ENCODE peak calls at places on chromosomes 6 and 20, in eight cellular contexts. I is heart right ventricle; L is cardiac muscle cell; R is stimulated activated CD4-positive, alpha-beta T cell treated with anti-CD3 and anti-CD28 coated beads, Interleukin-1b, Interleukin-23, amount 100 ng/mL, for 1 hour; G is Caco-2; A is fibroblast of lung; Q is 8988T; J is stimulated activated CD8-positive, alpha-beta memory T cell treated with anti-CD3 and anti-CD28 coated beads, Interleukin-7, amount 100 ng/mL, for 1 hour. U is an unnamed sample.

GRCh38 chr6:11083491-11083890 is 10.1 kb upstream of the SMIM13 start:
- DNase-seq in R (no peak), L (no peak), A (peak), I (no peak), G (no peak), J (no peak), Q (no peak), U (no peak)

GRCh38 chr20:23269954-23270353 is 80.6 kb upstream of the NXT1 start:
- DNase-seq in G (no peak), R (no peak), L (no peak), J (no peak), I (no peak), Q (no peak), A (no peak), U (no peak)

GRCh38 chr6:158758464-158758863 is 60.7 kb downstream of the EZR start:
- DNase-seq in L (peak), I (no peak), R (no peak), J (no peak), G (no peak), Q (no peak), A (peak), U (peak)

GRCh38 chr6:107402533-107402932 is 56.8 kb downstream of the PDSS2 start:
- DNase-seq in Q (no peak), J (no peak), G (no peak), A (no peak), L (no peak), I (no peak), R (no peak), U (no peak)

GRCh38 chr6:52162940-52163908 is 23.0 kb upstream of the IL17A start:
- DNase-seq in R (no peak), Q (no peak), L (no peak), G (no peak), I (no peak), J (no peak), A (peak), U (no peak)

GRCh38 chr6:43733471-43734293 is 36.3 kb upstream of the VEGFA start:
- DNase-seq in L (no peak), A (no peak), I (no peak), J (no peak), R (no peak), G (no peak), Q (no peak), U (no peak)

GRCh38 chr6:12931639-12932038 is 215.1 kb downstream of the PHACTR1 start:
- DNase-seq in R (no peak), Q (no peak), J (no peak), G (no peak), L (no peak), A (no peak), I (no peak), U (no peak)

GRCh38 chr6:27839303-27840081 is 72.7 kb downstream of the OR2B2 start:
- DNase-seq in L (peak), I (peak), A (peak), J (no peak), Q (no peak), G (no peak), R (no peak), U (no peak)

GRCh38 chr6:37130704-37131103 is 39.2 kb upstream of the PIM1 start:
- DNase-seq in G (no peak), J (no peak), I (peak), L (no peak), Q (no peak), A (peak), R (no peak), U (no peak)

GRCh38 chr6:144343736-144344428 is 58.7 kb downstream of the UTRN start:
- DNase-seq in L (no peak), A (no peak), Q (no peak), G (no peak), J (no peak), I (peak), R (no peak), U (no peak)

GRCh38 chr20:17281478-17281877 is 54.6 kb downstream of the PCSK2 start:
- DNase-seq in G (peak), L (peak), R (no peak), Q (no peak), J (no peak), A (no peak), I (no peak), U (no peak)

GRCh38 chr6:1290805-1291204 is 21.1 kb upstream of the FOXQ1 start:
- DNase-seq in A (no peak), L (no peak), G (no peak), R (no peak), J (no peak), I (no peak), Q (no peak), U (no peak)

GRCh38 chr6:18147160-18147559 is 7.7 kb downstream of the TPMT start:
- DNase-seq in J (no peak), A (no peak), I (no peak), G (no peak), R (no peak), L (no peak), Q (no peak), U (no peak)

GRCh38 chr20:38305541-38305940 is 1.6 kb downstream of the BPI start:
- DNase-seq in J (no peak), I (no peak), L (no peak), Q (no peak), R (no peak), G (no peak), A (no peak), U (no peak)

GRCh38 chr6:19399406-19399805 is 437.8 kb upstream of the ID4 start:
- DNase-seq in A (peak), R (no peak), I (no peak), L (no peak), Q (no peak), G (no peak), J (no peak), U (no peak)

GRCh38 chr6:149201068-149201655 is 116.3 kb upstream of the TAB2 start:
- DNase-seq in G (no peak), Q (no peak), I (no peak), R (no peak), L (no peak), J (no peak), A (no peak), U (no peak)

GRCh38 chr6:105492706-105493673 is 90.1 kb upstream of the PREP start:
- DNase-seq in G (no peak), A (no peak), J (no peak), R (no peak), Q (no peak), I (no peak), L (no peak), U (no peak)

GRCh38 chr6:27332692-27333641 is 20.9 kb upstream of the POM121L2 start:
- DNase-seq in G (peak), R (no peak), A (peak), Q (no peak), J (no peak), I (no peak), L (peak), U (peak)

GRCh38 chr20:3890410-3890751 is 1.2 kb downstream of the PANK2 start:
- DNase-seq in J (no peak), G (no peak), L (peak), I (no peak), A (peak), Q (no peak), R (no peak), U (no peak)

GRCh38 chr20:39829713-39830112 is 859.3 kb downstream of the MAFB start:
- DNase-seq in R (no peak), Q (no peak), L (no peak), J (no peak), I (no peak), A (no peak), G (no peak), U (no peak)